ENCODE peak calls at places on chromosome 18, in ten cellular contexts. I, L, S, D, N, Q, Z, T, A and P are unnamed samples.

GRCh38 chr18:37698508-37699035 is 133.0 kb upstream of the CELF4 start:
- DNase-seq in I (no peak), L (no peak), S (peak), D (no peak), N (no peak), Q (no peak), Z (no peak), T (no peak), A (no peak), P (no peak)

GRCh38 chr18:68034293-68034692 is 517.8 kb upstream of the DSEL start:
- DNase-seq in I (no peak), L (no peak), S (peak), D (peak), N (no peak), Q (no peak), Z (peak), T (peak), A (no peak), P (peak)

GRCh38 chr18:2746274-2746673 is 90.7 kb downstream of the SMCHD1 start:
- DNase-seq in I (no peak), L (no peak), S (no peak), D (no peak), N (no peak), Q (no peak), Z (no peak), T (no peak), A (no peak), P (no peak)

GRCh38 chr18:74950479-74950878 is 258.5 kb downstream of the PTGR3 start:
- DNase-seq in I (no peak), L (no peak), S (no peak), D (no peak), N (no peak), Q (no peak), Z (no peak), T (no peak), A (no peak), P (no peak)

GRCh38 chr18:40917096-40917495 is 1037.9 kb upstream of the PIK3C3 start:
- DNase-seq in I (no peak), L (no peak), S (no peak), D (peak), N (no peak), Q (no peak), Z (no peak), T (no peak), A (no peak), P (peak)

GRCh38 chr18:25827961-25828561 is 262.4 kb downstream of the SS18 start:
- DNase-seq in I (no peak), L (no peak), S (no peak), D (no peak), N (no peak), Q (no peak), Z (no peak), T (no peak), A (no peak), P (no peak)

GRCh38 chr18:35005963-35006577 is 35.1 kb upstream of the MAPRE2 start:
- DNase-seq in I (no peak), L (peak), S (peak), D (peak), N (no peak), Q (no peak), Z (peak), T (no peak), A (peak), P (peak)

GRCh38 chr18:68428026-68428425 is 286.9 kb downstream of the TMX3 start:
- DNase-seq in I (no peak), L (no peak), S (peak), D (peak), N (no peak), Q (no peak), Z (peak), T (peak), A (no peak), P (peak)

GRCh38 chr18:31658670-31659573 is 25.5 kb downstream of the B4GALT6 start:
- DNase-seq in I (no peak), L (no peak), S (no peak), D (peak), N (no peak), Q (no peak), Z (no peak), T (no peak), A (no peak), P (no peak)

GRCh38 chr18:12361770-12362378 is 15.2 kb downstream of the AFG3L2 start:
- DNase-seq in I (no peak), L (no peak), S (no peak), D (peak), N (no peak), Q (no peak), Z (no peak), T (no peak), A (no peak), P (no peak)

GRCh38 chr18:57052173-57052572 is 94.7 kb upstream of the BOD1L2 start:
- DNase-seq in I (no peak), L (no peak), S (no peak), D (no peak), N (no peak), Q (no peak), Z (no peak), T (no peak), A (peak), P (no peak)

GRCh38 chr18:3449702-3450357 is at the start of gene TGIF1:
- DNase-seq in I (peak), L (peak), S (peak), D (peak), N (peak), Q (peak), Z (no peak), T (no peak), A (peak), P (peak)

GRCh38 chr18:47893939-47894699 is 36.3 kb downstream of the SMAD2 start:
- DNase-seq in I (no peak), L (no peak), S (no peak), D (no peak), N (no peak), Q (no peak), Z (no peak), T (no peak), A (no peak), P (no peak)

DNA sequence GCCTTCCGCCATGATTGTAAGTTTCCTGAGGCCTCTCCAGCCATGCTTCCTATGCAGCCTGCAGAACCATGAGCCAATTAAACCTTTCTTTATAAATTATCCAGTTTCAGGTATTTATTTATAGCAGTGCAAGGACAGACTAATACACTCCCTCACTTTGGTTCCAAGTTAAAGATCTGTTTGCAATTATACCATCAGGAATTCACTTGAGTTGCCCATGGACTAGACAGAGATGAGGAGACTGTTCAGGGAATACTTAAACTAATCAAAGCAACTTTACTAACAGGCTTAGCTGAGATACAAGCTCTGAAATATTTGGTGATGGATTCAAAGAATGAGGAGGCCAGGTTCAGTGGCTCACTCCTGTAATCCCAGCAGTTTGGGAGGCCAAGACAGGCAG is 190.0 kb downstream of the MTCL1 start:
- DNase-seq in I (no peak), L (no peak), S (no peak), D (no peak), N (no peak), Q (no peak), Z (no peak), T (no peak), A (no peak), P (no peak)
- H3K4me3 ChIP-seq in I (no peak), L (no peak), S (no peak), D (no peak), N (no peak), Q (no peak), Z (no peak), T (no peak), A (no peak), P (no peak)

DNA sequence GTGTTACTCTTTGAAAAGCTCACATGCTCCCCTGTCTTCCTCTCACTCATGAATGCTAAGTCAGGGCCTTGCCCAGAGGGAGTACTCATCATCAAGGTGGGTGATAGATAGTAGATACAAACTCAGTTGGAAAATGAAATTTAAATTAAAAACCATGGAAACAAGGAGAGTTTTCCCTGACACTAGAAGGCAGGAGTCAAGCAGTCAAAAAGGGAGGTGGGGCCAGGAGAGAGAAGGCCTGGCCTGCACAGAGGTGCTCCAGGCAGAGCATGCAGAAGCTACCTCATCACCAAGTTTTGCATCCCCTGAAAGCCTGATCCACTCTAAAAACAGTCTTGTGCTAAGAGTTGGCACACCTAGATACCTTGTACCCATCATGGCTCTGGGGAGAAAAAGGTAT is 143.7 kb downstream of the MYO5B start:
- DNase-seq in I (no peak), L (peak), S (peak), D (peak), N (no peak), Q (no peak), Z (no peak), T (no peak), A (peak), P (peak)
- TF ChIP-seq CTCF in I (no peak), L (no peak), S (peak), D (peak), N (no peak), Q (no peak), Z (peak), T (no peak), A (peak), P (no peak)

GRCh38 chr18:58892536-58892935 is 27.9 kb downstream of the ZNF532 start:
- DNase-seq in I (no peak), L (no peak), S (no peak), D (no peak), N (no peak), Q (no peak), Z (no peak), T (no peak), A (no peak), P (no peak)
- H3K4me3 ChIP-seq in I (no peak), L (no peak), S (no peak), D (no peak), N (no peak), Q (no peak), Z (no peak), T (no peak), A (no peak), P (no peak)

GRCh38 chr18:55775972-55776371 is 188.0 kb upstream of the TCF4 start:
- DNase-seq in I (no peak), L (no peak), S (no peak), D (no peak), N (no peak), Q (no peak), Z (no peak), T (no peak), A (no peak), P (no peak)
- TF ChIP-seq CTCF in I (no peak), L (no peak), S (no peak), D (peak), N (no peak), Q (no peak), Z (no peak), T (no peak), A (no peak), P (no peak)

GRCh38 chr18:10072659-10073309 is 159.0 kb downstream of the VAPA start:
- DNase-seq in I (no peak), L (no peak), S (no peak), D (peak), N (no peak), Q (no peak), Z (no peak), T (peak), A (peak), P (peak)

GRCh38 chr18:10065296-10065695 is 151.5 kb downstream of the VAPA start:
- DNase-seq in I (no peak), L (no peak), S (no peak), D (no peak), N (no peak), Q (no peak), Z (no peak), T (no peak), A (no peak), P (no peak)

GRCh38 chr18:10070581-10071000 is 156.8 kb downstream of the VAPA start:
- DNase-seq in I (no peak), L (no peak), S (no peak), D (peak), N (no peak), Q (no peak), Z (no peak), T (no peak), A (no peak), P (peak)

GRCh38 chr18:10064267-10064666 is 150.5 kb downstream of the VAPA start:
- DNase-seq in I (no peak), L (no peak), S (no peak), D (no peak), N (no peak), Q (no peak), Z (no peak), T (no peak), A (no peak), P (no peak)

DNA sequence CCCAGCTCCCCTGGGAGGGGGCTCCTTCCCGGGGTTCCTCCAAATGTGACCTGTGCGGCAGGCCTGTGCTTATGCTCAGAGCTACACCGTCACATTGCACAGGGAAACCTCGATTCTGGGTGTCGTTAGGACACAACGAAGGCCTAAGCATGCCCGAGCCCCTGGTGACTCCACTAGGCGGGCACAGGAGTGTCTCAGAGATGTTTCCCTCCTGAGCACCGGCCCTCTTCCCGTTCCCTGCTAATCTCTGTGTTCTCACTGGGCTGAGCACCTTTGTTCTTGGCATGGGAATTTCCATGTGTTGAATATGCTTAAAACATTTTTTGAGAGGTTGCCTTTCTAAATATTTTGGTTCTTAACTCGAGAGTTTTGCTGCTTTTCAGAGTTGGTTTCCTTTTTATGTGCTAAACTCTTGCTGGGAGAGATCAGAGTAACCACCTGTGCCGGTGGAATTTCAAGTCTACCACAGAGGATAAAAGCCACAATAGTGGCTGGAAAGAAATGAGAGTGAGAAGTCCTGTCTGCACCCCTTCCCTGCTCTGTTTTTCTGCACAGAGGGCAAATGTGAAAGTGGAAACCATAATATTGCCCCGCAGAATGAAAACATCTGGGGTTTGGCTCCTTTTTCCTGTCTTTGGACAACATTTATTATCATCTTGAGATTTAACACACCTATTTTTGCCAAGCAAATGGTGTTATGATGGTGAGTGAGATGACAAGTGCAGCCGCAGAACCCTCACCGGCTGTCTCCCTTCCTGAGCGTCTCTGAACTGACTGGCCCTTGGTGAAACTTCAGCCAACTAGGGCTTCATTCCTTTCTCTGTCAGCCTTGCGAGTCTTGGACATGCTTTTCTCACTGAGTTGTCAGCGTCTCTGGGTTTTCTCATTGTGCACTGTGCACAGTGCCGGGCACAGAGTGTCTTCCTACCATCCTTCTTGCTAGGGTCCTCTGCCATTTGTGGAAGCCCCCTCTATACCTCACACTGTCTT is 154.1 kb downstream of the VAPA start:
- DNase-seq in I (no peak), L (no peak), S (no peak), D (no peak), N (no peak), Q (no peak), Z (no peak), T (no peak), A (no peak), P (no peak)
- H3K4me3 ChIP-seq in I (no peak), L (no peak), S (no peak), D (no peak), N (no peak), Q (no peak), Z (no peak), T (no peak), A (no peak), P (no peak)

GRCh38 chr18:23922939-23923338 is 91.6 kb upstream of the TTC39C start:
- DNase-seq in I (no peak), L (no peak), S (no peak), D (no peak), N (no peak), Q (no peak), Z (no peak), T (no peak), A (peak), P (no peak)
- TF ChIP-seq CTCF in I (no peak), L (no peak), S (no peak), D (no peak), N (no peak), Q (no peak), Z (no peak), T (no peak), A (no peak), P (no peak)

GRCh38 chr18:63131944-63132818 is 187.4 kb downstream of the BCL2 start:
- DNase-seq in I (no peak), L (no peak), S (no peak), D (no peak), N (no peak), Q (no peak), Z (no peak), T (no peak), A (no peak), P (no peak)
- H3K4me3 ChIP-seq in I (peak), L (no peak), S (no peak), D (no peak), N (no peak), Q (no peak), Z (no peak), T (no peak), A (no peak), P (no peak)

GRCh38 chr18:6405237-6406074 is 9.3 kb downstream of the L3MBTL4 start:
- DNase-seq in I (no peak), L (no peak), S (no peak), D (no peak), N (no peak), Q (no peak), Z (no peak), T (no peak), A (no peak), P (peak)

GRCh38 chr18:6406075-6406909 is 8.4 kb downstream of the L3MBTL4 start:
- DNase-seq in I (no peak), L (no peak), S (peak), D (peak), N (peak), Q (no peak), Z (peak), T (no peak), A (peak), P (peak)

GRCh38 chr18:6397931-6398566 is 16.7 kb downstream of the L3MBTL4 start:
- DNase-seq in I (no peak), L (no peak), S (no peak), D (no peak), N (no peak), Q (no peak), Z (no peak), T (no peak), A (no peak), P (no peak)

GRCh38 chr18:6404834-6405233 is 9.9 kb downstream of the L3MBTL4 start:
- DNase-seq in I (no peak), L (no peak), S (no peak), D (no peak), N (no peak), Q (no peak), Z (no peak), T (no peak), A (no peak), P (no peak)

DNA sequence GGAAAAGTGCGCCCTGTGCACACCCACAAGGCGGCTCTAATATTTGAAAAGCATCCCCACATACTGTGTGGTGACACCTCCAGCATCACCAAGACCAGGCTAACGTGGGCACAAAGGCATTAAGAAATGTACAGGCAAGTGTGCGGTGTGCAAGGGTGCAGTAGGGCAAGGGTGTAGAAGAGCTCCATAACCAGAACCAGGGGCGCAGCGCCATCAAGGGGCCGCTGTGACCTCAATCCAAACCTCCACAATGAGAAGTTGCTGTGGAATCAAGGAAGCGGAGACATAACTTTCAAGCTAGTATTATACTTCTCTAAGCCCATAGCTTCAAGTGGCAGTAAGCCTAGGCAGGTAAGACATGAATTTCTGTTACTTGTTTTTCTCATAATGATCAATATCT is 13.0 kb downstream of the L3MBTL4 start:
- DNase-seq in I (no peak), L (peak), S (no peak), D (no peak), N (no peak), Q (no peak), Z (no peak), T (no peak), A (peak), P (no peak)
- TF ChIP-seq CTCF in I (no peak), L (no peak), S (peak), D (no peak), N (no peak), Q (no peak), Z (peak), T (no peak), A (peak), P (no peak)

GRCh38 chr18:46332286-46332801 is 228.2 kb downstream of the HAUS1 start:
- DNase-seq in I (no peak), L (no peak), S (no peak), D (no peak), N (no peak), Q (no peak), Z (no peak), T (no peak), A (no peak), P (no peak)

GRCh38 chr18:46334200-46334553 is 230.0 kb downstream of the HAUS1 start:
- DNase-seq in I (no peak), L (no peak), S (peak), D (no peak), N (no peak), Q (no peak), Z (no peak), T (no peak), A (no peak), P (no peak)

GRCh38 chr18:46331316-46331715 is 227.1 kb downstream of the HAUS1 start:
- DNase-seq in I (no peak), L (no peak), S (no peak), D (no peak), N (no peak), Q (no peak), Z (no peak), T (no peak), A (peak), P (no peak)

GRCh38 chr18:46333371-46334199 is 229.4 kb downstream of the HAUS1 start:
- DNase-seq in I (no peak), L (no peak), S (peak), D (no peak), N (no peak), Q (no peak), Z (no peak), T (no peak), A (peak), P (peak)

GRCh38 chr18:46332956-46333355 is 228.8 kb downstream of the HAUS1 start:
- DNase-seq in I (no peak), L (no peak), S (no peak), D (no peak), N (no peak), Q (peak), Z (no peak), T (no peak), A (no peak), P (no peak)
- H3K4me3 ChIP-seq in I (no peak), L (no peak), S (no peak), D (no peak), N (no peak), Q (peak), Z (no peak), T (no peak), A (no peak), P (no peak)

DNA sequence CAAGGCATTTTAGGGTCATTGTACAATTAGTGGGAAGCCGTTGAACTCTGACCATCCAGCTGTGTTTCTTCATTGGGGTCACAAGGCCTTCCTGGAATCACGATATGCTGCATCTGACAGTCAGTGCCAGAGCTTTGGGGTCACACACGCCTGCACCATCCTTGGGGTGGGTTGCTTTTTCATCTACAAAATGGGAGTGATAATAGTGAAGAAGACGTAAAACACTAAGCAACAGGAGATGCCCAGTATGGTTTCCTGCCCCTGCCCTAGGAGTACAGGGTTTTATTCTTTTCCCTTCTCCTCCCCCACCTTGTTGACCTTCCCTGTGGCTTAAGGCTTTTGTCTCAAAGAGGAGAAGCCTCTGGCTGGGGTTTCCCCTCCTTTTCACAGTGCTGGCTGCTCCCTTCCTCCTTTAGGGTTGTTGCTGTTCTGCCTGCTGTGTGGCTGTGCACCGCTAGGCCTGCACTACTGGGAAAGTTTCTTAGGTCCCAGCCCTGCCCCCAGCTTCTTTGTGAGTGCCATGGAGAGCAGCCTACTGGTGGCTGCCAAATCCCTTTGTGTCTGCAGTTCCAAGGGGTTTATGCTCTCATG is 245.6 kb downstream of the TPGS2 start:
- DNase-seq in I (no peak), L (no peak), S (no peak), D (no peak), N (no peak), Q (no peak), Z (no peak), T (no peak), A (no peak), P (no peak)
- TF ChIP-seq CTCF in I (no peak), L (no peak), S (no peak), D (no peak), N (no peak), Q (no peak), Z (no peak), T (no peak), A (no peak), P (no peak)